ENCODE peak calls at places on chromosomes 7 and 10, in eight cellular contexts. One of them, this sample, is unnamed.

GRCh38 chr7:136009488-136010079 is 32.4 kb upstream of the MTPN start:
- DNase-seq in lower leg skin: no peak
- DNase-seq in mammary epithelial cell: peak
- DNase-seq in WERI-Rb-1: no peak
- DNase-seq in AG09309: no peak
- DNase-seq in left ventricle myocardium inferior: no peak
- DNase-seq in fibroblast of pulmonary artery: peak
- DNase-seq in BJ: no peak
- DNase-seq in this sample: peak

GRCh38 chr7:670501-671390 is 55.8 kb upstream of the DNAAF5 start:
- DNase-seq in lower leg skin: no peak
- DNase-seq in mammary epithelial cell: no peak
- DNase-seq in WERI-Rb-1: no peak
- DNase-seq in AG09309: no peak
- DNase-seq in left ventricle myocardium inferior: no peak
- DNase-seq in fibroblast of pulmonary artery: no peak
- DNase-seq in BJ: no peak
- DNase-seq in this sample: no peak

GRCh38 chr7:26376208-26376917 is 84.7 kb downstream of the SNX10 start:
- DNase-seq in lower leg skin: no peak
- DNase-seq in mammary epithelial cell: no peak
- DNase-seq in WERI-Rb-1: peak
- DNase-seq in AG09309: no peak
- DNase-seq in left ventricle myocardium inferior: peak
- DNase-seq in fibroblast of pulmonary artery: no peak
- DNase-seq in BJ: no peak
- DNase-seq in this sample: no peak

GRCh38 chr10:37765216-37765615 is 92.2 kb downstream of the ZNF248 start:
- DNase-seq in lower leg skin: no peak
- DNase-seq in mammary epithelial cell: no peak
- DNase-seq in WERI-Rb-1: no peak
- DNase-seq in AG09309: no peak
- DNase-seq in left ventricle myocardium inferior: no peak
- DNase-seq in fibroblast of pulmonary artery: no peak
- DNase-seq in BJ: no peak
- DNase-seq in this sample: no peak

GRCh38 chr10:5952731-5953385 is 24.5 kb downstream of the IL15RA start:
- DNase-seq in lower leg skin: no peak
- DNase-seq in mammary epithelial cell: no peak
- DNase-seq in WERI-Rb-1: no peak
- DNase-seq in AG09309: no peak
- DNase-seq in left ventricle myocardium inferior: no peak
- DNase-seq in fibroblast of pulmonary artery: no peak
- DNase-seq in BJ: no peak
- DNase-seq in this sample: no peak

GRCh38 chr7:728602-729001 is 1.5 kb upstream of the PRKAR1B start:
- DNase-seq in lower leg skin: peak
- DNase-seq in mammary epithelial cell: no peak
- DNase-seq in WERI-Rb-1: no peak
- DNase-seq in AG09309: no peak
- DNase-seq in left ventricle myocardium inferior: no peak
- DNase-seq in fibroblast of pulmonary artery: no peak
- DNase-seq in BJ: no peak
- DNase-seq in this sample: no peak

GRCh38 chr10:73807471-73807870 is 3.9 kb downstream of the NDST2 start:
- DNase-seq in lower leg skin: no peak
- DNase-seq in mammary epithelial cell: no peak
- DNase-seq in WERI-Rb-1: no peak
- DNase-seq in AG09309: no peak
- DNase-seq in left ventricle myocardium inferior: no peak
- DNase-seq in fibroblast of pulmonary artery: no peak
- DNase-seq in BJ: no peak
- DNase-seq in this sample: no peak

GRCh38 chr7:142482899-142483658 is 225.2 kb upstream of the PRSS58 start:
- DNase-seq in lower leg skin: no peak
- DNase-seq in mammary epithelial cell: peak
- DNase-seq in WERI-Rb-1: peak
- DNase-seq in AG09309: no peak
- DNase-seq in left ventricle myocardium inferior: no peak
- DNase-seq in fibroblast of pulmonary artery: peak
- DNase-seq in BJ: no peak
- DNase-seq in this sample: peak

GRCh38 chr10:59375990-59376389 is 13.6 kb upstream of the FAM13C start:
- DNase-seq in lower leg skin: no peak
- DNase-seq in mammary epithelial cell: no peak
- DNase-seq in WERI-Rb-1: no peak
- DNase-seq in AG09309: no peak
- DNase-seq in left ventricle myocardium inferior: no peak
- DNase-seq in fibroblast of pulmonary artery: peak
- DNase-seq in BJ: no peak
- DNase-seq in this sample: no peak

GRCh38 chr7:78168869-78169268 is 370.3 kb downstream of the PHTF2 start:
- DNase-seq in lower leg skin: no peak
- DNase-seq in mammary epithelial cell: no peak
- DNase-seq in WERI-Rb-1: no peak
- DNase-seq in AG09309: no peak
- DNase-seq in left ventricle myocardium inferior: no peak
- DNase-seq in fibroblast of pulmonary artery: no peak
- DNase-seq in BJ: no peak
- DNase-seq in this sample: no peak

GRCh38 chr10:133592716-133593115 is 27.3 kb upstream of the SYCE1 start:
- DNase-seq in lower leg skin: no peak
- DNase-seq in mammary epithelial cell: no peak
- DNase-seq in WERI-Rb-1: no peak
- DNase-seq in AG09309: no peak
- DNase-seq in left ventricle myocardium inferior: no peak
- DNase-seq in fibroblast of pulmonary artery: no peak
- DNase-seq in BJ: no peak
- DNase-seq in this sample: no peak

GRCh38 chr10:59126992-59127391 is 49.5 kb upstream of the PHYHIPL start:
- DNase-seq in lower leg skin: no peak
- DNase-seq in mammary epithelial cell: peak
- DNase-seq in WERI-Rb-1: no peak
- DNase-seq in AG09309: no peak
- DNase-seq in left ventricle myocardium inferior: no peak
- DNase-seq in fibroblast of pulmonary artery: no peak
- DNase-seq in BJ: no peak
- DNase-seq in this sample: no peak

GRCh38 chr7:144036302-144036858 is 12.4 kb upstream of the OR2A5 start:
- DNase-seq in lower leg skin: no peak
- DNase-seq in mammary epithelial cell: no peak
- DNase-seq in WERI-Rb-1: no peak
- DNase-seq in AG09309: no peak
- DNase-seq in left ventricle myocardium inferior: no peak
- DNase-seq in fibroblast of pulmonary artery: peak
- DNase-seq in BJ: no peak
- DNase-seq in this sample: no peak

GRCh38 chr7:84149573-84149972 is 45.0 kb downstream of the SEMA3A start:
- DNase-seq in lower leg skin: no peak
- DNase-seq in mammary epithelial cell: no peak
- DNase-seq in WERI-Rb-1: no peak
- DNase-seq in AG09309: no peak
- DNase-seq in left ventricle myocardium inferior: no peak
- DNase-seq in fibroblast of pulmonary artery: no peak
- DNase-seq in BJ: no peak
- DNase-seq in this sample: peak

GRCh38 chr7:103141753-103142404 is 7.0 kb downstream of the NAPEPLD start:
- DNase-seq in lower leg skin: no peak
- DNase-seq in mammary epithelial cell: peak
- DNase-seq in WERI-Rb-1: no peak
- DNase-seq in AG09309: no peak
- DNase-seq in left ventricle myocardium inferior: no peak
- DNase-seq in fibroblast of pulmonary artery: peak
- DNase-seq in BJ: no peak
- DNase-seq in this sample: peak

GRCh38 chr7:102840404-102840803 is 72.4 kb upstream of the LRRC17 start:
- DNase-seq in lower leg skin: no peak
- DNase-seq in mammary epithelial cell: no peak
- DNase-seq in WERI-Rb-1: no peak
- DNase-seq in AG09309: no peak
- DNase-seq in left ventricle myocardium inferior: no peak
- DNase-seq in fibroblast of pulmonary artery: no peak
- DNase-seq in BJ: no peak
- DNase-seq in this sample: no peak

GRCh38 chr7:117323585-117323876 is 673 bp upstream of the WNT2 start:
- DNase-seq in lower leg skin: no peak
- DNase-seq in mammary epithelial cell: no peak
- DNase-seq in WERI-Rb-1: no peak
- DNase-seq in AG09309: no peak
- DNase-seq in left ventricle myocardium inferior: no peak
- DNase-seq in fibroblast of pulmonary artery: no peak
- DNase-seq in BJ: no peak
- DNase-seq in this sample: no peak

GRCh38 chr7:30465342-30466170 is 13.0 kb downstream of the NOD1 start:
- DNase-seq in lower leg skin: peak
- DNase-seq in mammary epithelial cell: no peak
- DNase-seq in WERI-Rb-1: no peak
- DNase-seq in AG09309: no peak
- DNase-seq in left ventricle myocardium inferior: no peak
- DNase-seq in fibroblast of pulmonary artery: peak
- DNase-seq in BJ: no peak
- DNase-seq in this sample: peak

GRCh38 chr10:1316107-1316805 is 260.1 kb downstream of the WDR37 start:
- DNase-seq in lower leg skin: no peak
- DNase-seq in mammary epithelial cell: no peak
- DNase-seq in WERI-Rb-1: no peak
- DNase-seq in AG09309: no peak
- DNase-seq in left ventricle myocardium inferior: no peak
- DNase-seq in fibroblast of pulmonary artery: no peak
- DNase-seq in BJ: no peak
- DNase-seq in this sample: no peak

GRCh38 chr7:131244259-131244852 is 83.3 kb upstream of the MKLN1 start:
- DNase-seq in lower leg skin: peak
- DNase-seq in mammary epithelial cell: peak
- DNase-seq in WERI-Rb-1: no peak
- DNase-seq in AG09309: peak
- DNase-seq in left ventricle myocardium inferior: no peak
- DNase-seq in fibroblast of pulmonary artery: peak
- DNase-seq in BJ: no peak
- DNase-seq in this sample: peak

GRCh38 chr7:117686311-117686935 is 186.8 kb downstream of the CTTNBP2 start:
- DNase-seq in lower leg skin: no peak
- DNase-seq in mammary epithelial cell: no peak
- DNase-seq in WERI-Rb-1: peak
- DNase-seq in AG09309: no peak
- DNase-seq in left ventricle myocardium inferior: no peak
- DNase-seq in fibroblast of pulmonary artery: no peak
- DNase-seq in BJ: no peak
- DNase-seq in this sample: no peak

GRCh38 chr10:119667562-119668328 is 16.6 kb downstream of the BAG3 start:
- DNase-seq in lower leg skin: peak
- DNase-seq in mammary epithelial cell: peak
- DNase-seq in WERI-Rb-1: peak
- DNase-seq in AG09309: peak
- DNase-seq in left ventricle myocardium inferior: peak
- DNase-seq in fibroblast of pulmonary artery: peak
- DNase-seq in BJ: peak
- DNase-seq in this sample: peak
- TF ChIP-seq CTCF in lower leg skin: no peak
- TF ChIP-seq CTCF in mammary epithelial cell: no peak
- TF ChIP-seq CTCF in WERI-Rb-1: peak
- TF ChIP-seq CTCF in AG09309: peak
- TF ChIP-seq CTCF in left ventricle myocardium inferior: no peak
- TF ChIP-seq CTCF in fibroblast of pulmonary artery: peak
- TF ChIP-seq CTCF in BJ: peak
- TF ChIP-seq CTCF in this sample: peak

DNA sequence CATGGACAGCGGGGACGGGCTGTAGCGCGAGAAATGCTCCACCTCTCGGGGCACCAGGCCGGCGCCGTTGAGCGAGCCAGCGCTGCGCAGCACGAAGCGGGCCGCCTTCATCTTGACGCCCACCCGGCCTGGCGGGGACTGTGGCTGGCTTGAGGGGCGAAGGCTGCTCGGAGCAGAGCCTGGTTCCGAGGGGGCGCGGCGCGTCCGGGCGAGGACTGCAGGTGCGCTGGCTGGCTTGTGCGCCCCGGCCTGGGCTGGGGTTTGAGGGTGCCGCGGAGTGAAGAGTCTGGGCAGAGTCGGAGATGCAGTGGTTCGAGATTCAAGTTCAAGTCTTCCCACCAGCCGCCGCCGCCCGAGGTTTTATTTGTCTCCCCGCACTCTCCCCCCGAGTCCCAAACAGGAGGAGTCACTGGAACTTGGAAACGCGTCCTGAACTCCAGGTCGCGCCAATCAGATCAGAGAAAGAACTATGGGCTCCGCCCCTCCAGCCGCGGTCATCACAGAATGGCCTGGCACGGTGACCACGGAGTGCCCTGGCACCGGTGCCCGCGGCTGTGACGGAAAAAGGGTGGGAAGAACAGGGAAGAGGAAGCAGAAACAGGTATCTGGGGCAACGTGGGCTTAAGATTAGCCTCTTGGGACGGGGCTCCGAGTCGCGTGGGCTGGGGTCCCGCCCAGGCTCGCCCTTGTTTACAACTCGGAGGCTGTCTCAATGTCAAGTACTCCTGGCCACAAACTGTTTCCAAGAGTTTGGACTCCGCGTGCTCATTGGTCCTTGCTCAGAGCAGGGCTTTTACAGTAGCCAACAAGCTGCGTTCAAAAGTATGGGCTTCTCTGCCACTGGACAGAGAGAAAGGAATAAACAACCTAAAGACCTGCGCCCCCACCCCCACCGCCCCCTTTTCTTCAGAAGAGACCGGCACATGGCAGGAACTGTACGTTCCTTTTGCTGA is at the start of gene PDK4:
- DNase-seq in lower leg skin: peak
- DNase-seq in mammary epithelial cell: peak
- DNase-seq in WERI-Rb-1: peak
- DNase-seq in AG09309: no peak
- DNase-seq in left ventricle myocardium inferior: peak
- DNase-seq in fibroblast of pulmonary artery: peak
- DNase-seq in BJ: peak
- DNase-seq in this sample: peak
- H3K4me3 ChIP-seq in lower leg skin: peak
- H3K4me3 ChIP-seq in mammary epithelial cell: peak
- H3K4me3 ChIP-seq in WERI-Rb-1: peak
- H3K4me3 ChIP-seq in AG09309: peak
- H3K4me3 ChIP-seq in left ventricle myocardium inferior: peak
- H3K4me3 ChIP-seq in fibroblast of pulmonary artery: peak
- H3K4me3 ChIP-seq in BJ: peak
- H3K4me3 ChIP-seq in this sample: peak

DNA sequence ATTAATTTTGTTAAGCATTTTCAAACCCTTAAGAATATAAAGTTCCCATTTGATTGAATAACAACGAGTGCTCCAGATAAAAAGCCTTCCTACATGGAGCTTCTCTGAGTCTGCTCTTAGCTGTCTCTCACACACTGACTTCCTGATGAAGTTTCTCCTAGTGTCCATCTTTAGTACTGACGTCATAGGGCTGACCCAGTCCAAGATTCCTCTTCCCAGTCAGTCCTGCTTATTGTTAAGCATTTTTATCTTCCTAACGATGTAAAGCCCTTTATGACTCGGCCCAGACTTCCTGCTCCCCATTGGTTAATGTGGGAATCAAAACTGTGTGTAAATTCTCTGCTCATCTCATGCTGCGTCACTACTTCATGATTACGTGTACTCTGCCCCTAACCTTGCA is 398.8 kb downstream of the TFEC start:
- DNase-seq in lower leg skin: no peak
- DNase-seq in mammary epithelial cell: no peak
- DNase-seq in WERI-Rb-1: no peak
- DNase-seq in AG09309: no peak
- DNase-seq in left ventricle myocardium inferior: no peak
- DNase-seq in fibroblast of pulmonary artery: peak
- DNase-seq in BJ: no peak
- DNase-seq in this sample: peak
- TF ChIP-seq CTCF in lower leg skin: no peak
- TF ChIP-seq CTCF in mammary epithelial cell: no peak
- TF ChIP-seq CTCF in WERI-Rb-1: no peak
- TF ChIP-seq CTCF in AG09309: no peak
- TF ChIP-seq CTCF in left ventricle myocardium inferior: no peak
- TF ChIP-seq CTCF in fibroblast of pulmonary artery: no peak
- TF ChIP-seq CTCF in BJ: no peak
- TF ChIP-seq CTCF in this sample: no peak

GRCh38 chr10:80945267-80945880 is 407.7 kb downstream of the SH2D4B start:
- DNase-seq in lower leg skin: no peak
- DNase-seq in mammary epithelial cell: no peak
- DNase-seq in WERI-Rb-1: peak
- DNase-seq in AG09309: no peak
- DNase-seq in left ventricle myocardium inferior: no peak
- DNase-seq in fibroblast of pulmonary artery: no peak
- DNase-seq in BJ: no peak
- DNase-seq in this sample: no peak
- H3K4me3 ChIP-seq in lower leg skin: no peak
- H3K4me3 ChIP-seq in mammary epithelial cell: no peak
- H3K4me3 ChIP-seq in WERI-Rb-1: no peak
- H3K4me3 ChIP-seq in AG09309: no peak
- H3K4me3 ChIP-seq in left ventricle myocardium inferior: no peak
- H3K4me3 ChIP-seq in fibroblast of pulmonary artery: no peak
- H3K4me3 ChIP-seq in BJ: no peak
- H3K4me3 ChIP-seq in this sample: no peak